ENCODE peak calls at places on chromosomes 16 and 17, in nine cellular contexts. One of them, this sample, is unnamed.

GRCh38 chr17:60151355-60151754 is 1.6 kb downstream of the CA4 start:
- DNase-seq in PC-3: no peak
- DNase-seq in fibroblast of lung: no peak
- DNase-seq in astrocyte: no peak
- DNase-seq in HepG2: no peak
- DNase-seq in H9: no peak
- DNase-seq in mesendoderm: no peak
- DNase-seq in GM23248: no peak
- DNase-seq in neuronal stem cell: no peak
- DNase-seq in this sample: no peak

GRCh38 chr17:57342963-57343589 is 86.8 kb downstream of the MSI2 start:
- DNase-seq in PC-3: no peak
- DNase-seq in H9: no peak
- DNase-seq in HepG2: no peak
- DNase-seq in GM23248: no peak
- DNase-seq in neuronal stem cell: no peak
- DNase-seq in fibroblast of lung: no peak
- DNase-seq in astrocyte: no peak
- DNase-seq in mesendoderm: no peak
- DNase-seq in this sample: no peak

GRCh38 chr17:31902693-31903092 is 1.2 kb upstream of the UTP6 start:
- DNase-seq in PC-3: no peak
- DNase-seq in astrocyte: no peak
- DNase-seq in H9: no peak
- DNase-seq in HepG2: no peak
- DNase-seq in mesendoderm: no peak
- DNase-seq in fibroblast of lung: no peak
- DNase-seq in neuronal stem cell: no peak
- DNase-seq in GM23248: no peak
- DNase-seq in this sample: no peak

GRCh38 chr16:85199069-85199725 is 86.9 kb upstream of the CIBAR2 start:
- DNase-seq in neuronal stem cell: no peak
- DNase-seq in H9: no peak
- DNase-seq in mesendoderm: no peak
- DNase-seq in PC-3: no peak
- DNase-seq in GM23248: peak; percentile 42
- DNase-seq in fibroblast of lung: no peak
- DNase-seq in HepG2: no peak
- DNase-seq in astrocyte: no peak
- DNase-seq in this sample: peak; percentile 32

GRCh38 chr17:32111141-32111771 is 31.0 kb upstream of the RHOT1 start:
- DNase-seq in astrocyte: peak; percentile 40
- DNase-seq in fibroblast of lung: peak; percentile 53
- DNase-seq in H9: peak; percentile 84
- DNase-seq in HepG2: peak; percentile 52
- DNase-seq in mesendoderm: peak; percentile 58
- DNase-seq in GM23248: peak; percentile 39
- DNase-seq in PC-3: peak; percentile 34
- DNase-seq in neuronal stem cell: no peak
- DNase-seq in this sample: no peak

GRCh38 chr17:1029196-1029911 is 32.4 kb downstream of the TIMM22 start:
- DNase-seq in astrocyte: peak; percentile 50
- DNase-seq in mesendoderm: no peak
- DNase-seq in PC-3: no peak
- DNase-seq in H9: no peak
- DNase-seq in GM23248: peak; percentile 87
- DNase-seq in neuronal stem cell: no peak
- DNase-seq in HepG2: no peak
- DNase-seq in fibroblast of lung: peak; percentile 59
- DNase-seq in this sample: no peak

GRCh38 chr16:2473999-2474876 is 689 bp upstream of the TBC1D24 start:
- DNase-seq in GM23248: peak; percentile 79
- DNase-seq in HepG2: no peak
- DNase-seq in neuronal stem cell: no peak
- DNase-seq in H9: peak; percentile 64
- DNase-seq in PC-3: peak; percentile 37
- DNase-seq in mesendoderm: no peak
- DNase-seq in astrocyte: no peak
- DNase-seq in fibroblast of lung: peak; percentile 39
- DNase-seq in this sample: no peak

GRCh38 chr16:25546781-25547180 is 145.0 kb upstream of the HS3ST4 start:
- DNase-seq in astrocyte: no peak
- DNase-seq in GM23248: no peak
- DNase-seq in H9: no peak
- DNase-seq in neuronal stem cell: no peak
- DNase-seq in mesendoderm: no peak
- DNase-seq in fibroblast of lung: no peak
- DNase-seq in PC-3: no peak
- DNase-seq in HepG2: peak; percentile 23
- DNase-seq in this sample: no peak

GRCh38 chr17:2179615-2180295 is 123.8 kb downstream of the SMG6 start:
- DNase-seq in H9: no peak
- DNase-seq in neuronal stem cell: no peak
- DNase-seq in mesendoderm: no peak
- DNase-seq in HepG2: no peak
- DNase-seq in PC-3: no peak
- DNase-seq in fibroblast of lung: peak; percentile 96
- DNase-seq in astrocyte: peak; percentile 95
- DNase-seq in GM23248: peak; percentile 94
- DNase-seq in this sample: no peak

GRCh38 chr16:84795338-84796053 is 24.3 kb upstream of the CRISPLD2 start:
- DNase-seq in H9: no peak
- DNase-seq in neuronal stem cell: no peak
- DNase-seq in mesendoderm: peak; percentile 45
- DNase-seq in PC-3: no peak
- DNase-seq in astrocyte: peak; percentile 85
- DNase-seq in fibroblast of lung: peak; percentile 83
- DNase-seq in GM23248: peak; percentile 97
- DNase-seq in HepG2: no peak
- DNase-seq in this sample: no peak

GRCh38 chr16:66130296-66130910 is 236.1 kb upstream of the CDH5 start:
- DNase-seq in fibroblast of lung: peak; percentile 95
- DNase-seq in mesendoderm: peak; percentile 30
- DNase-seq in HepG2: no peak
- DNase-seq in astrocyte: peak; percentile 92
- DNase-seq in PC-3: peak; percentile 43
- DNase-seq in H9: no peak
- DNase-seq in neuronal stem cell: no peak
- DNase-seq in GM23248: peak; percentile 75
- DNase-seq in this sample: no peak

DNA sequence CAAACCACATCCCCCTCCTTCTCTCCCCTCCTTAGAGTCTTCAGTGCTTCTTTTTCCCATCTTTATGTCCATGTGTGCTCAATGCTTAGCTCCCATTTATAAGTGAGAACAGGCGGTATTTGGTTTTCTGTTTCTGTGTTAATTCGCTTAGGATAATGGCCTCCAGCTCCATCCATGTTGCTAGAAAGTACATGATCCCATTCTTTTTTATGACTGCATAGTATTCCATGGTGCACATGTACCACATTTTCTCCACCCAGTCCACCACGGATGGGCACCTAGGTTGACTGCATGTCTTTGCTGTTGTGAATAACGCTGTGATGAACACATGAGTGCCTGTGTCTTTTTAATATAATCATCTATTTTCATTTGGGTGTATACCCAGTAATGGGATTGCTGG is 44.3 kb downstream of the SLC39A11 start:
- DNase-seq in GM23248: no peak
- DNase-seq in fibroblast of lung: no peak
- DNase-seq in mesendoderm: no peak
- DNase-seq in H9: no peak
- DNase-seq in PC-3: no peak
- DNase-seq in neuronal stem cell: no peak
- DNase-seq in astrocyte: no peak
- DNase-seq in HepG2: no peak
- DNase-seq in this sample: no peak
- H3K27ac ChIP-seq in GM23248: no peak overlapping the region
- H3K27ac ChIP-seq in fibroblast of lung: no peak overlapping the region
- H3K27ac ChIP-seq in mesendoderm: no peak overlapping the region
- H3K27ac ChIP-seq in H9: no peak overlapping the region
- H3K27ac ChIP-seq in PC-3: no peak overlapping the region
- H3K27ac ChIP-seq in neuronal stem cell: no peak overlapping the region
- H3K27ac ChIP-seq in astrocyte: no peak overlapping the region
- H3K27ac ChIP-seq in HepG2: no peak overlapping the region
- H3K27ac ChIP-seq in this sample: no peak overlapping the region

GRCh38 chr16:87724490-87725291 is 41.1 kb downstream of the KLHDC4 start:
- DNase-seq in fibroblast of lung: no peak
- DNase-seq in GM23248: no peak
- DNase-seq in neuronal stem cell: no peak
- DNase-seq in H9: no peak
- DNase-seq in HepG2: no peak
- DNase-seq in mesendoderm: no peak
- DNase-seq in astrocyte: no peak
- DNase-seq in PC-3: no peak
- DNase-seq in this sample: no peak

GRCh38 chr16:87729266-87729954 is 36.4 kb downstream of the KLHDC4 start:
- DNase-seq in astrocyte: no peak
- DNase-seq in GM23248: no peak
- DNase-seq in PC-3: no peak
- DNase-seq in neuronal stem cell: no peak
- DNase-seq in H9: no peak
- DNase-seq in HepG2: no peak
- DNase-seq in fibroblast of lung: no peak
- DNase-seq in mesendoderm: no peak
- DNase-seq in this sample: no peak

GRCh38 chr16:87725596-87726235 is 40.1 kb downstream of the KLHDC4 start:
- DNase-seq in HepG2: no peak
- DNase-seq in neuronal stem cell: no peak
- DNase-seq in fibroblast of lung: peak; percentile 80
- DNase-seq in PC-3: no peak
- DNase-seq in H9: no peak
- DNase-seq in GM23248: no peak
- DNase-seq in mesendoderm: peak; percentile 10
- DNase-seq in astrocyte: peak; percentile 74
- DNase-seq in this sample: no peak

GRCh38 chr16:87728026-87728425 is 37.8 kb downstream of the KLHDC4 start:
- DNase-seq in astrocyte: peak; percentile 86
- DNase-seq in H9: no peak
- DNase-seq in mesendoderm: no peak
- DNase-seq in neuronal stem cell: no peak
- DNase-seq in GM23248: no peak
- DNase-seq in fibroblast of lung: peak; percentile 88
- DNase-seq in HepG2: no peak
- DNase-seq in PC-3: no peak
- DNase-seq in this sample: no peak

DNA sequence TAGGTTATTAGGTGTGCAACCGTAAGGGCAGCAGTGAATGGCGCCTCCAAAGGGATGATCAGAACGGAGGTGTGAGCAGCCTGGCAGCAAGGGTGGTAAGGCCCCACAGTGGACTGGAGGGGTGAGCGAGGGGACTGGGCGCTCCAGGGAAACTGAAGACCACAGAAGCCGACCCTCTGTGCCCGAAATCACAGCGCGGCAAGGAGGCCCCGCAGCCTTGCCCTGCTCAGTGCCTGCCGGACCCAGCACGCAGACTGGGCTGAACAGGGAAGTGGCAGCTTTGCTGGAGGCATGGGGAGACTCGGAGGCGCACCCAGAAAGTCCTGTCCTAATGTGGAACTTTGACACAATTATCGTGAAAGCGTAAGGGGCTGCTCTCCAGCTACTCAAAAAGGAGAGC is 38.4 kb downstream of the KLHDC4 start:
- DNase-seq in GM23248: no peak
- DNase-seq in H9: no peak
- DNase-seq in mesendoderm: no peak
- DNase-seq in HepG2: no peak
- DNase-seq in PC-3: no peak
- DNase-seq in astrocyte: no peak
- DNase-seq in fibroblast of lung: no peak
- DNase-seq in neuronal stem cell: no peak
- DNase-seq in this sample: no peak
- H3K4me2 ChIP-seq in GM23248: no peak overlapping the region
- H3K4me2 ChIP-seq in H9: no peak overlapping the region
- H3K4me2 ChIP-seq in mesendoderm: no peak overlapping the region
- H3K4me2 ChIP-seq in HepG2: no peak overlapping the region
- H3K4me2 ChIP-seq in PC-3: no peak overlapping the region
- H3K4me2 ChIP-seq in astrocyte: no peak overlapping the region
- H3K4me2 ChIP-seq in fibroblast of lung: no peak overlapping the region
- H3K4me2 ChIP-seq in neuronal stem cell: no peak overlapping the region
- H3K4me2 ChIP-seq in this sample: no peak overlapping the region

GRCh38 chr16:83301966-83302365 is 505.8 kb upstream of the HSBP1 start:
- DNase-seq in H9: no peak
- DNase-seq in mesendoderm: no peak
- DNase-seq in GM23248: peak; percentile 28
- DNase-seq in HepG2: no peak
- DNase-seq in astrocyte: no peak
- DNase-seq in fibroblast of lung: peak; percentile 8
- DNase-seq in neuronal stem cell: no peak
- DNase-seq in PC-3: no peak
- DNase-seq in this sample: no peak

GRCh38 chr16:83296505-83296904 is 511.3 kb upstream of the HSBP1 start:
- DNase-seq in mesendoderm: no peak
- DNase-seq in HepG2: no peak
- DNase-seq in GM23248: no peak
- DNase-seq in PC-3: no peak
- DNase-seq in astrocyte: no peak
- DNase-seq in fibroblast of lung: no peak
- DNase-seq in neuronal stem cell: no peak
- DNase-seq in H9: no peak
- DNase-seq in this sample: no peak

GRCh38 chr16:83300326-83300725 is 507.5 kb upstream of the HSBP1 start:
- DNase-seq in GM23248: no peak
- DNase-seq in H9: no peak
- DNase-seq in fibroblast of lung: no peak
- DNase-seq in PC-3: no peak
- DNase-seq in mesendoderm: no peak
- DNase-seq in astrocyte: no peak
- DNase-seq in neuronal stem cell: no peak
- DNase-seq in HepG2: no peak
- DNase-seq in this sample: no peak

GRCh38 chr16:83298541-83298940 is 509.2 kb upstream of the HSBP1 start:
- DNase-seq in PC-3: no peak
- DNase-seq in astrocyte: no peak
- DNase-seq in HepG2: no peak
- DNase-seq in H9: no peak
- DNase-seq in mesendoderm: no peak
- DNase-seq in neuronal stem cell: no peak
- DNase-seq in fibroblast of lung: no peak
- DNase-seq in GM23248: no peak
- DNase-seq in this sample: no peak
- H3K27ac ChIP-seq in PC-3: no peak overlapping the region
- H3K27ac ChIP-seq in astrocyte: no peak overlapping the region
- H3K27ac ChIP-seq in HepG2: no peak overlapping the region
- H3K27ac ChIP-seq in H9: no peak overlapping the region
- H3K27ac ChIP-seq in mesendoderm: no peak overlapping the region
- H3K27ac ChIP-seq in neuronal stem cell: no peak overlapping the region
- H3K27ac ChIP-seq in fibroblast of lung: no peak overlapping the region
- H3K27ac ChIP-seq in GM23248: no peak overlapping the region
- H3K27ac ChIP-seq in this sample: no peak overlapping the region

DNA sequence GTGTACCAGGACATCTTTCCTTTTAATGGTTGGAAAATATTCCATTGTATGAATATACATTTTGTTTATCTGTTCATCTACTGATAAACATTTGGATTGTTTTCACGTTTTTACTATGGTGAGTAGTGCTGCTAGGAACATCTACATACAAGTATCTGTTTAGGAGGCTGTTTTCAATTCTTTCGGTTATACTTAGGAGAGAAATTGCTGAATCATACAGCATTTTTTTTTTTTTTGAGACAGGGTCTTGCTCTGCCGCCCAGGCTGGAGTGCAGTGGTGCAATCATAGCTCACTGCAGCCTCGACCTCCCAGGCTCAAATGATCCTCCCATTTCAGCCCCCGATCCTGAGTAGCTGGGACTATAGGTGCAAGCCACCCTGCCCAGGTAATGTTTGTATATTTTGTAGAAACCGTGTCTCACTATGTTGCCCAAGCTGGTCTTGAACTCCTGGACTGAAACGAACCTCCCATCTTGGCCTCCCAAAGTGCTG is 122.9 kb downstream of the CRLF3 start:
- DNase-seq in fibroblast of lung: no peak
- DNase-seq in astrocyte: no peak
- DNase-seq in HepG2: no peak
- DNase-seq in H9: no peak
- DNase-seq in neuronal stem cell: no peak
- DNase-seq in GM23248: no peak
- DNase-seq in mesendoderm: no peak
- DNase-seq in PC-3: no peak
- DNase-seq in this sample: no peak
- H3K4me2 ChIP-seq in fibroblast of lung: no peak overlapping the region
- H3K4me2 ChIP-seq in astrocyte: no peak overlapping the region
- H3K4me2 ChIP-seq in HepG2: no peak overlapping the region
- H3K4me2 ChIP-seq in H9: no peak overlapping the region
- H3K4me2 ChIP-seq in neuronal stem cell: no peak overlapping the region
- H3K4me2 ChIP-seq in GM23248: no peak overlapping the region
- H3K4me2 ChIP-seq in mesendoderm: no peak overlapping the region
- H3K4me2 ChIP-seq in PC-3: no peak overlapping the region
- H3K4me2 ChIP-seq in this sample: no peak overlapping the region

This sample was measured in PC-9.